ENCODE peak calls at places on chromosomes 13 and 19, in six cellular contexts. M is RPMI7951, W is BJ, R is endothelial cell of umbilical vein, C is brain microvascular endothelial cell, H is cardiac muscle cell. G is an unnamed sample.

GRCh38 chr13:75635621-75636338 is at the start of gene LMO7:
- DNase-seq in M (peak; percentile 76), W (no peak), R (peak; percentile 15), C (no peak), H (peak; percentile 49), G (no peak)

GRCh38 chr13:112960671-112961070 is 8.3 kb upstream of the MCF2L start:
- DNase-seq in M (no peak), W (no peak), R (no peak), C (no peak), H (no peak), G (no peak)

GRCh38 chr13:40786568-40786996 is 2.8 kb upstream of the SLC25A15 start:
- DNase-seq in M (peak; percentile 58), W (no peak), R (peak; percentile 9), C (peak; percentile 28), H (no peak), G (no peak)

GRCh38 chr19:9727644-9728043 is 40.9 kb downstream of the ZNF846 start:
- DNase-seq in M (no peak), W (no peak), R (no peak), C (no peak), H (no peak), G (no peak)

GRCh38 chr19:485583-486236 is 10.6 kb upstream of the MADCAM1 start:
- DNase-seq in M (peak; percentile 45), W (no peak), R (no peak), C (no peak), H (no peak), G (no peak)

GRCh38 chr19:40576181-40576584 is 490 bp upstream of the SHKBP1 start:
- DNase-seq in M (no peak), W (no peak), R (no peak), C (no peak), H (no peak), G (no peak)

GRCh38 chr13:87656311-87656710 is 14.9 kb upstream of the SLITRK5 start:
- DNase-seq in M (no peak), W (no peak), R (no peak), C (no peak), H (no peak), G (no peak)

GRCh38 chr13:36752673-36753072 is 66.3 kb upstream of the RFXAP start:
- DNase-seq in M (no peak), W (no peak), R (no peak), C (no peak), H (no peak), G (no peak)

GRCh38 chr19:35703343-35703742 is 1.0 kb upstream of the ZBTB32 start:
- DNase-seq in M (no peak), W (no peak), R (no peak), C (no peak), H (no peak), G (no peak)

G was measured in pulmonary artery endothelial cell.